ENCODE peak calls at places on chromosomes 6 and 20, in ten cellular contexts. One of them, this sample, is unnamed.

GRCh38 chr6:129368970-129369369 is 341.0 kb downstream of the ARHGAP18 start:
- DNase-seq in T-helper 9 cell: no peak
- DNase-seq in ovary: no peak
- DNase-seq in cardiac muscle cell: peak
- DNase-seq in upper lobe of left lung: no peak
- DNase-seq in lung: no peak
- DNase-seq in tibial nerve: no peak
- DNase-seq in CD8-positive, alpha-beta memory T cell: no peak
- DNase-seq in NCI-H748 treated with DMSO at 0.1 percent for 48 hours: no peak
- DNase-seq in skeletal muscle cell: no peak
- DNase-seq in this sample: no peak

GRCh38 chr20:2539341-2539740 is 3.0 kb downstream of the TMC2 start:
- DNase-seq in T-helper 9 cell: no peak
- DNase-seq in ovary: no peak
- DNase-seq in cardiac muscle cell: no peak
- DNase-seq in upper lobe of left lung: no peak
- DNase-seq in lung: no peak
- DNase-seq in tibial nerve: no peak
- DNase-seq in CD8-positive, alpha-beta memory T cell: no peak
- DNase-seq in NCI-H748 treated with DMSO at 0.1 percent for 48 hours: no peak
- DNase-seq in skeletal muscle cell: no peak
- DNase-seq in this sample: no peak

GRCh38 chr6:129105035-129105434 is 222.1 kb downstream of the LAMA2 start:
- DNase-seq in T-helper 9 cell: no peak
- DNase-seq in ovary: no peak
- DNase-seq in cardiac muscle cell: peak
- DNase-seq in upper lobe of left lung: no peak
- DNase-seq in lung: no peak
- DNase-seq in tibial nerve: no peak
- DNase-seq in CD8-positive, alpha-beta memory T cell: no peak
- DNase-seq in NCI-H748 treated with DMSO at 0.1 percent for 48 hours: no peak
- DNase-seq in skeletal muscle cell: peak
- DNase-seq in this sample: no peak

GRCh38 chr20:50713677-50714101 is 17.7 kb upstream of the PARD6B start:
- DNase-seq in T-helper 9 cell: no peak
- DNase-seq in ovary: no peak
- DNase-seq in cardiac muscle cell: peak
- DNase-seq in upper lobe of left lung: no peak
- DNase-seq in lung: no peak
- DNase-seq in tibial nerve: no peak
- DNase-seq in CD8-positive, alpha-beta memory T cell: no peak
- DNase-seq in NCI-H748 treated with DMSO at 0.1 percent for 48 hours: no peak
- DNase-seq in skeletal muscle cell: no peak
- DNase-seq in this sample: no peak

GRCh38 chr20:4134861-4135379 is 119.6 kb upstream of the RNF24 start:
- DNase-seq in T-helper 9 cell: no peak
- DNase-seq in ovary: no peak
- DNase-seq in cardiac muscle cell: no peak
- DNase-seq in upper lobe of left lung: no peak
- DNase-seq in lung: no peak
- DNase-seq in tibial nerve: no peak
- DNase-seq in CD8-positive, alpha-beta memory T cell: no peak
- DNase-seq in NCI-H748 treated with DMSO at 0.1 percent for 48 hours: no peak
- DNase-seq in skeletal muscle cell: no peak
- DNase-seq in this sample: no peak

GRCh38 chr6:143176090-143177021 is 115.7 kb downstream of the AIG1 start:
- DNase-seq in T-helper 9 cell: no peak
- DNase-seq in ovary: no peak
- DNase-seq in cardiac muscle cell: peak
- DNase-seq in upper lobe of left lung: no peak
- DNase-seq in lung: no peak
- DNase-seq in tibial nerve: no peak
- DNase-seq in CD8-positive, alpha-beta memory T cell: no peak
- DNase-seq in NCI-H748 treated with DMSO at 0.1 percent for 48 hours: no peak
- DNase-seq in skeletal muscle cell: peak
- DNase-seq in this sample: no peak

GRCh38 chr20:37298190-37298939 is 8.9 kb downstream of the MANBAL start:
- DNase-seq in T-helper 9 cell: no peak
- DNase-seq in ovary: no peak
- DNase-seq in cardiac muscle cell: peak
- DNase-seq in upper lobe of left lung: no peak
- DNase-seq in lung: no peak
- DNase-seq in tibial nerve: peak
- DNase-seq in CD8-positive, alpha-beta memory T cell: no peak
- DNase-seq in NCI-H748 treated with DMSO at 0.1 percent for 48 hours: no peak
- DNase-seq in skeletal muscle cell: peak
- DNase-seq in this sample: no peak

GRCh38 chr6:43078651-43079050 is 2.5 kb downstream of the PTK7 start:
- DNase-seq in T-helper 9 cell: no peak
- DNase-seq in ovary: no peak
- DNase-seq in cardiac muscle cell: peak
- DNase-seq in upper lobe of left lung: no peak
- DNase-seq in lung: no peak
- DNase-seq in tibial nerve: no peak
- DNase-seq in CD8-positive, alpha-beta memory T cell: no peak
- DNase-seq in NCI-H748 treated with DMSO at 0.1 percent for 48 hours: no peak
- DNase-seq in skeletal muscle cell: peak
- DNase-seq in this sample: no peak

GRCh38 chr6:26577720-26578072 is 19.1 kb upstream of the ABT1 start:
- DNase-seq in T-helper 9 cell: no peak
- DNase-seq in ovary: no peak
- DNase-seq in cardiac muscle cell: no peak
- DNase-seq in upper lobe of left lung: no peak
- DNase-seq in lung: no peak
- DNase-seq in tibial nerve: no peak
- DNase-seq in CD8-positive, alpha-beta memory T cell: no peak
- DNase-seq in NCI-H748 treated with DMSO at 0.1 percent for 48 hours: no peak
- DNase-seq in skeletal muscle cell: no peak
- DNase-seq in this sample: no peak

GRCh38 chr20:30922129-30922528 is 335.3 kb upstream of the DEFB115 start:
- DNase-seq in T-helper 9 cell: no peak
- DNase-seq in ovary: no peak
- DNase-seq in cardiac muscle cell: no peak
- DNase-seq in upper lobe of left lung: peak
- DNase-seq in lung: no peak
- DNase-seq in tibial nerve: no peak
- DNase-seq in CD8-positive, alpha-beta memory T cell: no peak
- DNase-seq in NCI-H748 treated with DMSO at 0.1 percent for 48 hours: no peak
- DNase-seq in skeletal muscle cell: no peak
- DNase-seq in this sample: no peak

GRCh38 chr20:36847009-36847709 is 28.8 kb upstream of the TLDC2 start:
- DNase-seq in T-helper 9 cell: no peak
- DNase-seq in ovary: peak
- DNase-seq in cardiac muscle cell: peak
- DNase-seq in upper lobe of left lung: no peak
- DNase-seq in lung: no peak
- DNase-seq in tibial nerve: peak
- DNase-seq in CD8-positive, alpha-beta memory T cell: no peak
- DNase-seq in NCI-H748 treated with DMSO at 0.1 percent for 48 hours: no peak
- DNase-seq in skeletal muscle cell: peak
- DNase-seq in this sample: peak

GRCh38 chr6:44538841-44539240 is 151.3 kb downstream of the CDC5L start:
- DNase-seq in T-helper 9 cell: no peak
- DNase-seq in ovary: no peak
- DNase-seq in cardiac muscle cell: no peak
- DNase-seq in upper lobe of left lung: no peak
- DNase-seq in lung: no peak
- DNase-seq in tibial nerve: no peak
- DNase-seq in CD8-positive, alpha-beta memory T cell: no peak
- DNase-seq in NCI-H748 treated with DMSO at 0.1 percent for 48 hours: no peak
- DNase-seq in skeletal muscle cell: no peak
- DNase-seq in this sample: no peak

GRCh38 chr6:148954934-148955915 is 208.4 kb downstream of the UST start:
- DNase-seq in T-helper 9 cell: no peak
- DNase-seq in ovary: no peak
- DNase-seq in cardiac muscle cell: peak
- DNase-seq in upper lobe of left lung: no peak
- DNase-seq in lung: no peak
- DNase-seq in tibial nerve: no peak
- DNase-seq in CD8-positive, alpha-beta memory T cell: no peak
- DNase-seq in NCI-H748 treated with DMSO at 0.1 percent for 48 hours: no peak
- DNase-seq in skeletal muscle cell: no peak
- DNase-seq in this sample: no peak

GRCh38 chr6:91081452-91082067 is 494.7 kb upstream of the MAP3K7 start:
- DNase-seq in T-helper 9 cell: no peak
- DNase-seq in ovary: no peak
- DNase-seq in cardiac muscle cell: peak
- DNase-seq in upper lobe of left lung: no peak
- DNase-seq in lung: no peak
- DNase-seq in tibial nerve: no peak
- DNase-seq in CD8-positive, alpha-beta memory T cell: no peak
- DNase-seq in NCI-H748 treated with DMSO at 0.1 percent for 48 hours: peak
- DNase-seq in skeletal muscle cell: no peak
- DNase-seq in this sample: peak

GRCh38 chr20:48772183-48772976 is 55.4 kb downstream of the PREX1 start:
- DNase-seq in T-helper 9 cell: no peak
- DNase-seq in ovary: no peak
- DNase-seq in cardiac muscle cell: no peak
- DNase-seq in upper lobe of left lung: peak
- DNase-seq in lung: peak
- DNase-seq in tibial nerve: peak
- DNase-seq in CD8-positive, alpha-beta memory T cell: peak
- DNase-seq in NCI-H748 treated with DMSO at 0.1 percent for 48 hours: no peak
- DNase-seq in skeletal muscle cell: no peak
- DNase-seq in this sample: no peak

GRCh38 chr6:170459451-170459850 is 93.7 kb downstream of the PSMB1 start:
- DNase-seq in T-helper 9 cell: no peak
- DNase-seq in ovary: no peak
- DNase-seq in cardiac muscle cell: peak
- DNase-seq in upper lobe of left lung: no peak
- DNase-seq in lung: no peak
- DNase-seq in tibial nerve: no peak
- DNase-seq in CD8-positive, alpha-beta memory T cell: no peak
- DNase-seq in NCI-H748 treated with DMSO at 0.1 percent for 48 hours: no peak
- DNase-seq in skeletal muscle cell: peak
- DNase-seq in this sample: peak

GRCh38 chr20:56708991-56709390 is 79.9 kb downstream of the TFAP2C start:
- DNase-seq in T-helper 9 cell: no peak
- DNase-seq in ovary: no peak
- DNase-seq in cardiac muscle cell: no peak
- DNase-seq in upper lobe of left lung: no peak
- DNase-seq in lung: no peak
- DNase-seq in tibial nerve: no peak
- DNase-seq in CD8-positive, alpha-beta memory T cell: no peak
- DNase-seq in NCI-H748 treated with DMSO at 0.1 percent for 48 hours: no peak
- DNase-seq in skeletal muscle cell: no peak
- DNase-seq in this sample: no peak

GRCh38 chr6:54192993-54193392 is 81.8 kb downstream of the MLIP start:
- DNase-seq in T-helper 9 cell: no peak
- DNase-seq in ovary: no peak
- DNase-seq in cardiac muscle cell: no peak
- DNase-seq in upper lobe of left lung: no peak
- DNase-seq in lung: no peak
- DNase-seq in tibial nerve: no peak
- DNase-seq in CD8-positive, alpha-beta memory T cell: no peak
- DNase-seq in NCI-H748 treated with DMSO at 0.1 percent for 48 hours: no peak
- DNase-seq in skeletal muscle cell: no peak
- DNase-seq in this sample: no peak

GRCh38 chr20:44134897-44135810 is 51.8 kb downstream of the JPH2 start:
- DNase-seq in T-helper 9 cell: no peak
- DNase-seq in ovary: no peak
- DNase-seq in cardiac muscle cell: no peak
- DNase-seq in upper lobe of left lung: no peak
- DNase-seq in lung: no peak
- DNase-seq in tibial nerve: no peak
- DNase-seq in CD8-positive, alpha-beta memory T cell: no peak
- DNase-seq in NCI-H748 treated with DMSO at 0.1 percent for 48 hours: no peak
- DNase-seq in skeletal muscle cell: no peak
- DNase-seq in this sample: no peak

GRCh38 chr20:57781901-57782300 is 72.1 kb upstream of the PMEPA1 start:
- DNase-seq in T-helper 9 cell: no peak
- DNase-seq in ovary: no peak
- DNase-seq in cardiac muscle cell: no peak
- DNase-seq in upper lobe of left lung: no peak
- DNase-seq in lung: no peak
- DNase-seq in tibial nerve: no peak
- DNase-seq in CD8-positive, alpha-beta memory T cell: no peak
- DNase-seq in NCI-H748 treated with DMSO at 0.1 percent for 48 hours: no peak
- DNase-seq in skeletal muscle cell: no peak
- DNase-seq in this sample: no peak

GRCh38 chr6:149445573-149445972 is 39.2 kb downstream of the ZC3H12D start:
- DNase-seq in T-helper 9 cell: no peak
- DNase-seq in ovary: no peak
- DNase-seq in cardiac muscle cell: no peak
- DNase-seq in upper lobe of left lung: no peak
- DNase-seq in lung: no peak
- DNase-seq in tibial nerve: no peak
- DNase-seq in CD8-positive, alpha-beta memory T cell: no peak
- DNase-seq in NCI-H748 treated with DMSO at 0.1 percent for 48 hours: no peak
- DNase-seq in skeletal muscle cell: no peak
- DNase-seq in this sample: no peak

GRCh38 chr20:35257175-35257909 is 20.6 kb downstream of the MMP24OS start:
- DNase-seq in T-helper 9 cell: no peak
- DNase-seq in ovary: no peak
- DNase-seq in cardiac muscle cell: no peak
- DNase-seq in upper lobe of left lung: no peak
- DNase-seq in lung: no peak
- DNase-seq in tibial nerve: no peak
- DNase-seq in CD8-positive, alpha-beta memory T cell: no peak
- DNase-seq in NCI-H748 treated with DMSO at 0.1 percent for 48 hours: no peak
- DNase-seq in skeletal muscle cell: no peak
- DNase-seq in this sample: no peak

GRCh38 chr20:10263385-10264165 is 44.9 kb downstream of the SNAP25 start:
- DNase-seq in T-helper 9 cell: no peak
- DNase-seq in ovary: no peak
- DNase-seq in cardiac muscle cell: peak
- DNase-seq in upper lobe of left lung: no peak
- DNase-seq in lung: no peak
- DNase-seq in tibial nerve: no peak
- DNase-seq in CD8-positive, alpha-beta memory T cell: no peak
- DNase-seq in NCI-H748 treated with DMSO at 0.1 percent for 48 hours: peak
- DNase-seq in skeletal muscle cell: no peak
- DNase-seq in this sample: no peak

GRCh38 chr6:110708295-110708965 is 106.8 kb downstream of the CDK19 start:
- DNase-seq in T-helper 9 cell: no peak
- DNase-seq in ovary: no peak
- DNase-seq in cardiac muscle cell: peak
- DNase-seq in upper lobe of left lung: no peak
- DNase-seq in lung: no peak
- DNase-seq in tibial nerve: no peak
- DNase-seq in CD8-positive, alpha-beta memory T cell: no peak
- DNase-seq in NCI-H748 treated with DMSO at 0.1 percent for 48 hours: no peak
- DNase-seq in skeletal muscle cell: peak
- DNase-seq in this sample: no peak

GRCh38 chr20:35954907-35955251 is 577 bp upstream of the SCAND1 start:
- DNase-seq in T-helper 9 cell: peak
- DNase-seq in ovary: no peak
- DNase-seq in cardiac muscle cell: peak
- DNase-seq in upper lobe of left lung: no peak
- DNase-seq in lung: no peak
- DNase-seq in tibial nerve: no peak
- DNase-seq in CD8-positive, alpha-beta memory T cell: no peak
- DNase-seq in NCI-H748 treated with DMSO at 0.1 percent for 48 hours: no peak
- DNase-seq in skeletal muscle cell: no peak
- DNase-seq in this sample: no peak

This sample was measured in T47D.